ENCODE peak calls at places on chromosomes 3 and 15, in eight cellular contexts. K is AG09319, U is GM13976, E is GM23338, T is GM20000, C is upper lobe of left lung, O is NB4, P is colonic mucosa. X is an unnamed sample.
A peak's percentile ranks its signal among the peaks of the same experiment; 100 is the strongest.

GRCh38 chr15:40239671-40240618 is 1.1 kb downstream of the PAK6 start:
- DNase-seq in K (no peak), U (peak; percentile 44), E (peak; percentile 40), T (peak; percentile 37), C (no peak), O (no peak), P (no peak), X (no peak)

GRCh38 chr3:186053954-186054353 is 54.9 kb downstream of the ETV5 start:
- DNase-seq in K (no peak), U (no peak), E (peak; percentile 23), T (no peak), C (no peak), O (no peak), P (no peak), X (no peak)

GRCh38 chr3:39170461-39170860 is 17.1 kb upstream of the CSRNP1 start:
- DNase-seq in K (no peak), U (no peak), E (peak; percentile 91), T (no peak), C (no peak), O (no peak), P (no peak), X (no peak)

GRCh38 chr3:165532851-165533250 is 304.4 kb downstream of the BCHE start:
- DNase-seq in K (no peak), U (no peak), E (peak; percentile 4), T (no peak), C (no peak), O (no peak), P (no peak), X (no peak)

GRCh38 chr15:96322401-96323249 is 7.9 kb upstream of the NR2F2 start:
- DNase-seq in K (no peak), U (peak; percentile 23), E (peak; percentile 70), T (peak; percentile 24), C (peak; percentile 87), O (no peak), P (peak; percentile 19), X (no peak)

GRCh38 chr15:88467935-88468528 is 524 bp downstream of the MRPS11 start:
- DNase-seq in K (no peak), U (no peak), E (peak; percentile 67), T (no peak), C (no peak), O (peak; percentile 52), P (peak; percentile 30), X (peak; percentile 41)

GRCh38 chr3:138230525-138230924 is 43.4 kb downstream of the ARMC8 start:
- DNase-seq in K (no peak), U (no peak), E (no peak), T (no peak), C (no peak), O (no peak), P (no peak), X (no peak)

GRCh38 chr3:53170325-53171108 is 9.5 kb downstream of the PRKCD start:
- DNase-seq in K (no peak), U (peak; percentile 79), E (no peak), T (peak; percentile 69), C (peak; percentile 80), O (peak; percentile 96), P (no peak), X (peak; percentile 41)

GRCh38 chr3:134453631-134454030 is 32.2 kb downstream of the ANAPC13 start:
- DNase-seq in K (no peak), U (no peak), E (peak; percentile 89), T (no peak), C (no peak), O (peak; percentile 7), P (no peak), X (no peak)

GRCh38 chr3:72738752-72739520 is 109.3 kb downstream of the SHQ1 start:
- DNase-seq in K (no peak), U (peak; percentile 94), E (peak; percentile 73), T (peak; percentile 92), C (peak; percentile 92), O (peak; percentile 26), P (peak; percentile 76), X (peak; percentile 80)

GRCh38 chr3:56133423-56133822 is 334.8 kb downstream of the ERC2 start:
- DNase-seq in K (no peak), U (no peak), E (no peak), T (no peak), C (no peak), O (peak; percentile 9), P (no peak), X (no peak)

GRCh38 chr3:46856576-46857471 is 6.4 kb downstream of the MYL3 start:
- DNase-seq in K (no peak), U (no peak), E (no peak), T (no peak), C (peak; percentile 33), O (no peak), P (no peak), X (peak; percentile 0)

GRCh38 chr3:11637901-11638668 is 5.6 kb downstream of the VGLL4 start:
- DNase-seq in K (peak; percentile 77), U (no peak), E (no peak), T (no peak), C (no peak), O (no peak), P (no peak), X (no peak)

GRCh38 chr3:36906504-36907149 is 38.2 kb downstream of the TRANK1 start:
- DNase-seq in K (no peak), U (no peak), E (no peak), T (no peak), C (no peak), O (no peak), P (no peak), X (no peak)

GRCh38 chr3:50100956-50101845 is 12.5 kb downstream of the RBM5 start:
- DNase-seq in K (no peak), U (no peak), E (no peak), T (no peak), C (no peak), O (no peak), P (no peak), X (no peak)

GRCh38 chr3:29758108-29759020 is 477.5 kb downstream of the RBMS3 start:
- DNase-seq in K (peak; percentile 79), U (no peak), E (no peak), T (no peak), C (no peak), O (peak; percentile 7), P (no peak), X (no peak)

GRCh38 chr3:193791041-193792032 is 198.3 kb downstream of the OPA1 start:
- DNase-seq in K (no peak), U (no peak), E (no peak), T (no peak), C (no peak), O (peak; percentile 17), P (no peak), X (no peak)

GRCh38 chr3:145518639-145519038 is 642.3 kb downstream of the PLOD2 start:
- DNase-seq in K (no peak), U (no peak), E (peak; percentile 9), T (no peak), C (no peak), O (no peak), P (no peak), X (no peak)

GRCh38 chr15:36469567-36469966 is 109.9 kb upstream of the CDIN1 start:
- DNase-seq in K (no peak), U (no peak), E (no peak), T (no peak), C (no peak), O (no peak), P (no peak), X (no peak)

GRCh38 chr3:140922634-140923033 is 19.0 kb upstream of the SLC25A36 start:
- DNase-seq in K (no peak), U (peak; percentile 32), E (peak; percentile 70), T (peak; percentile 32), C (no peak), O (peak; percentile 23), P (no peak), X (no peak)
- TF ChIP-seq CTCF in K (peak; percentile 54), U (peak; percentile 32), E (peak; percentile 65), T (peak; percentile 31), C (no peak), O (peak; percentile 30), P (no peak), X (no peak)

GRCh38 chr3:135918600-135918999 is 46.9 kb upstream of the PPP2R3A start:
- DNase-seq in K (no peak), U (no peak), E (peak; percentile 59), T (no peak), C (no peak), O (peak; percentile 15), P (no peak), X (no peak)
- TF ChIP-seq CTCF in K (peak; percentile 51), U (no peak), E (peak; percentile 57), T (no peak), C (peak; percentile 33), O (peak; percentile 26), P (peak; percentile 29), X (no peak)

GRCh38 chr3:62007036-62007435 is 366.3 kb downstream of the FEZF2 start:
- DNase-seq in K (peak; percentile 44), U (no peak), E (no peak), T (no peak), C (no peak), O (no peak), P (no peak), X (no peak)

DNA sequence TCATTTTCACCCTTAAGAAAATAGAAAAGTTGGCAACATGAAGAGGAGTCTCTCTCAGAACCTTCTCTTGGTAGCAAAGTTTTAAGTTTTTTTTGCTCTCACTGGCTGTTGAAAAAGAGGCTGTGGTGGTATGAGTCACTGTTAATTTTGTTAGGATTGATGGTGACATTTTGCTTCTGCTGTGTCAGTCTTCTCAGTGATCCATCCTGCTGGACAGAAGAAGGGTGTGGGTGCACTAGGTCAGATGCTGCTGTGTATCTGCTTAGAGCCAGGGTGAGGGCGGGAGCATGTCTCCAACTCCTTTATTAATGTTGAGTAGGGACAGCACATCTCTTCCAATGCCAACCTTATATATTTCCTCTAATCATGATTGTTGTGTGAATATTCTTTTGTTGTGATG is 369.5 kb downstream of the FEZF2 start:
- DNase-seq in K (no peak), U (no peak), E (no peak), T (no peak), C (no peak), O (no peak), P (no peak), X (no peak)
- TF ChIP-seq CTCF in K (no peak), U (no peak), E (no peak), T (no peak), C (no peak), O (no peak), P (no peak), X (no peak)

GRCh38 chr15:92633418-92633817 is 22.2 kb downstream of the FAM174B start:
- DNase-seq in K (no peak), U (no peak), E (no peak), T (no peak), C (no peak), O (no peak), P (no peak), X (no peak)

GRCh38 chr15:92629975-92630626 is 25.5 kb downstream of the FAM174B start:
- DNase-seq in K (no peak), U (no peak), E (no peak), T (no peak), C (no peak), O (peak; percentile 39), P (no peak), X (peak; percentile 14)

GRCh38 chr15:92633001-92633400 is 22.6 kb downstream of the FAM174B start:
- DNase-seq in K (no peak), U (no peak), E (no peak), T (no peak), C (no peak), O (no peak), P (no peak), X (no peak)

GRCh38 chr15:92629276-92629974 is 26.1 kb downstream of the FAM174B start:
- DNase-seq in K (no peak), U (no peak), E (no peak), T (no peak), C (no peak), O (no peak), P (no peak), X (peak; percentile 26)

GRCh38 chr15:92631721-92632120 is 23.9 kb downstream of the FAM174B start:
- DNase-seq in K (no peak), U (no peak), E (no peak), T (no peak), C (no peak), O (no peak), P (no peak), X (peak; percentile 12)
- TF ChIP-seq CTCF in K (no peak), U (no peak), E (peak; percentile 55), T (no peak), C (no peak), O (peak; percentile 13), P (no peak), X (peak; percentile 11)

X was measured in activated CD8-positive, alpha-beta T cell treated with anti-CD3 and anti-CD28 coated beads for 36 hours.